ENCODE peak calls at places on chromosome 19, in six cellular contexts. H is naive thymus-derived CD4-positive, alpha-beta T cell; T is CD4-positive, CD25-positive, alpha-beta regulatory T cell; F is CD8-positive, alpha-beta T cell; Q is right lobe of liver; Z is IMR-90. I is an unnamed sample.

GRCh38 chr19:53881482-53882390 is at the start of gene PRKCG:
- DNase-seq in Q (peak; percentile 49), T (peak; percentile 46), F (peak; percentile 69), Z (no peak), H (peak; percentile 75), I (peak; percentile 66)

GRCh38 chr19:17183858-17184271 is 31.3 kb upstream of the USE1 start:
- DNase-seq in T (peak; percentile 58), F (peak; percentile 21), Q (no peak), Z (no peak), H (peak; percentile 36), I (peak; percentile 30)

GRCh38 chr19:5138606-5139594 is 170.0 kb downstream of the KDM4B start:
- DNase-seq in Z (peak; percentile 47), T (peak; percentile 93), F (peak; percentile 80), Q (no peak), H (peak; percentile 89), I (peak; percentile 70)

GRCh38 chr19:6691342-6691741 is 21.4 kb upstream of the TNFSF14 start:
- DNase-seq in Z (no peak), Q (no peak), H (no peak), F (no peak), T (no peak), I (no peak)

GRCh38 chr19:6066661-6067646 is 43.3 kb downstream of the RFX2 start:
- DNase-seq in H (no peak), Q (peak; percentile 95), Z (peak; percentile 86), T (no peak), F (peak; percentile 38), I (peak; percentile 42)

GRCh38 chr19:30557927-30558557 is 185.9 kb downstream of the ZNF536 start:
- DNase-seq in F (no peak), Z (no peak), T (no peak), Q (no peak), H (no peak), I (no peak)

GRCh38 chr19:53868892-53869804 is 1.5 kb downstream of the MYADM start:
- DNase-seq in Z (peak; percentile 84), H (peak; percentile 81), Q (peak; percentile 92), T (peak; percentile 87), F (peak; percentile 88), I (peak; percentile 94)

GRCh38 chr19:48480151-48480475 is 10.9 kb downstream of the CYTH2 start:
- DNase-seq in Z (no peak), T (peak; percentile 32), F (peak; percentile 47), H (no peak), Q (no peak), I (no peak)

GRCh38 chr19:10430505-10431253 is 10.3 kb downstream of the PDE4A start:
- DNase-seq in H (no peak), F (no peak), Z (peak; percentile 37), T (no peak), Q (no peak), I (no peak)

GRCh38 chr19:33685541-33685940 is 63.8 kb downstream of the CHST8 start:
- DNase-seq in Q (peak; percentile 28), T (no peak), H (no peak), F (no peak), Z (no peak), I (no peak)

GRCh38 chr19:49335071-49335783 is at the start of gene CD37:
- DNase-seq in F (peak; percentile 60), T (peak; percentile 84), Q (peak; percentile 47), Z (no peak), H (peak; percentile 65), I (peak; percentile 59)

GRCh38 chr19:10699650-10700335 is 1.4 kb upstream of the QTRT1 start:
- DNase-seq in F (peak; percentile 72), Z (peak; percentile 54), Q (no peak), H (peak; percentile 63), T (peak; percentile 77), I (peak; percentile 72)

GRCh38 chr19:12603714-12604113 is 6.9 kb downstream of the ZNF490 start:
- DNase-seq in Q (no peak), Z (peak; percentile 67), H (peak; percentile 45), F (peak; percentile 28), T (peak; percentile 71), I (peak; percentile 46)

GRCh38 chr19:58578430-58578925 is 5.3 kb upstream of the MZF1 start:
- DNase-seq in Z (no peak), T (no peak), Q (no peak), H (no peak), F (no peak), I (no peak)

GRCh38 chr19:5805465-5806132 is 732 bp downstream of the NRTN start:
- DNase-seq in Z (peak; percentile 24), H (peak; percentile 66), Q (peak; percentile 83), F (peak; percentile 69), T (peak; percentile 48), I (peak; percentile 56)

DNA sequence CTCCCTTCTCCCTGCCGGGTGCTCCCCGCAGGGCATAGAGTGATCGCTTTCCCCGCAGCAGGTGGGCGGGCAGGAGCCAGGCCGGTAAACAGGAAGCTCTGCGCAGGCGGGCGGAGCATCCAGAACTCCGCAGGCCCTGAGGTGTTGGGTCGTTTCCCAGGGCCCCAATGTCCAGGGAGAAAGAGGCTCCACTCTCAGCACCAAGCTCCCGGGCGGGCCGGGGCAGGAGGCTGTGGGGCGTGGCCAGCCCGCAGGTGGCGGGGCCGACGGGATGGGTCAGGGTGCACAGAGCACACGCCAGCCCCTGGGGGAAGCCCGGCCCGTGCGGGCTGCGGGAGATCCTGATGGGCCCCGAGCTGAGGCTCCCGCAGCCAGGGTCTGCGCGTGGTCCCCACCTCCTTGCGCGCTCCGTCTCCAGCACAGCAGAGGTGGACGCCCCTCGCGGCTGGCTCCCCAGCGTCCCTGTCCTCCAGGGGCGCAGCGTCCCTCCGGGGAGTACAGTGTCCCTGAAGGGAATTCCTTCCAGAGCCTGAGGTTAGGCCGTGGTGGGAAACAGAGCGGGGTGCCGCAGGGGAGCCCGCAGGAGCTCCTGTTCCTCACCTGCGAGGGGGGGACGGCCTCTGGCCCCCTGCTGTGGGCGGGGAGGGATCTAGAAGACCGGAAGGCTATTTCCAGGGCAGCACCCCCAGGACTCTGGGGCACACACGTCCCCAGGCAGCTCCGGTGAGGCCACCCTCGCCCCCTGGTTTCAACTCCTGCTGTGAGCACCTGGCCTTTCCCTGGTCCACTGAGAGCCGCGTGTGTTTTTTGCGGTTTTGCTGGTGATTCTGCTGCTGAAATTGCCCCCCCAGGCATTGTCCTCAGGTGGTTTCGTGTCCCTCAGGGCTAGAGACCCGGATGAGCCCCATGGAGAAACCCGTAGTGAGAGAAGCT is 12.2 kb downstream of the PIP5K1C start:
- DNase-seq in Z (no peak), T (peak; percentile 66), Q (peak; percentile 49), H (peak; percentile 58), F (peak; percentile 43), I (peak; percentile 38)
- H3K27ac ChIP-seq in Z (no peak overlapping the region), T (peak overlapping the region; percentile 66), Q (no peak overlapping the region), H (peak overlapping the region; percentile 75), F (peak overlapping the region; percentile 76), I (peak overlapping the region; percentile 45)

DNA sequence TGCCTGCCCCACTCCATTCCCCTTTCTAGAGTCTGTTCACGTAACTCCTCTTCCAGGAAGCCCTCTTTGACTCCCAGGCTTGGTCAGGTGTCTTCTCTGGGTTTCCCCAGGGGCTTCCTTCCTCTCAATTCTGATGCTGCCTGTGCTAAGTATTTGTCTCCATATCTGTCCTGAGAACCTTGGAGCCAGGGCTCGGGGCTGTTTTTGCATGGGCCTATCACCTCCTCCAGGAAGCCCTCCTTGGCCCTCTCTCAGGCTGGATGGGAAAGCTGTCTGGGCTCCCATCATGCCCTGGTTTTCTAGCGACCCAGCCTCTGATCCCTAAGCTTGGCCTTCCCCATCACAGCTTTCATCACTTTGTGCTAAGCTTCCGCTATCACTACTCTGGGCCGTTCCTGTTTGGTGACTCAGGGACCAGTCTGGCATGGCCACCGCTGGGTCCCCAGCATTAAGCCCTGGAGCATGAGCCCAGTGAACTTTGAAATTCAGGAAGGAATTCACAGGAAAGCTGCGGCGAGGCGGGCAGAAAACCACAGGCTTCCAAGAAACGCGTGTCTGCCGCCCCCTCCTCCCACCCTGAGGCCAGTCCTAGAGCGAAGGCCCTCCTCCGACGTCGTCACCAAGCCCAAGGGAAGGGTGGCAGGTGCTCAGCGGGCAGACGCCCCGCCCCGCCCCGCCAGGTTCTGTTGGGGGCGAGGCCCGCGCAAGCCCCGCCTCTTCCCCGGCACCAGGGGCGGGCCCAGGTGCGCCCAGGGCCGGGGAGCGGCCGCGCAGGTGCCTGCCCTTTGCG is 482 bp upstream of the SPINT2 start:
- DNase-seq in Q (no peak), Z (peak; percentile 45), T (peak; percentile 73), F (peak; percentile 74), H (peak; percentile 89), I (no peak)
- H3K4me1 ChIP-seq in Q (no peaks in the 10 kb centered on the region), Z (peaks cover 10% of the 10 kb centered on the region), T (peaks cover 18% of the 10 kb centered on the region), F (peaks cover 24% of the 10 kb centered on the region), H (peaks cover 4% of the 10 kb centered on the region), I (peaks cover 21% of the 10 kb centered on the region)

GRCh38 chr19:3509566-3509989 is 3.5 kb downstream of the FZR1 start:
- DNase-seq in Q (peak; percentile 43), F (no peak), T (no peak), Z (peak; percentile 80), H (no peak), I (no peak)
- H3K4me3 ChIP-seq in Q (no peak overlapping the region), F (no peak overlapping the region), T (no peak overlapping the region), Z (no peak overlapping the region), H (no peak overlapping the region), I (no peak overlapping the region)

DNA sequence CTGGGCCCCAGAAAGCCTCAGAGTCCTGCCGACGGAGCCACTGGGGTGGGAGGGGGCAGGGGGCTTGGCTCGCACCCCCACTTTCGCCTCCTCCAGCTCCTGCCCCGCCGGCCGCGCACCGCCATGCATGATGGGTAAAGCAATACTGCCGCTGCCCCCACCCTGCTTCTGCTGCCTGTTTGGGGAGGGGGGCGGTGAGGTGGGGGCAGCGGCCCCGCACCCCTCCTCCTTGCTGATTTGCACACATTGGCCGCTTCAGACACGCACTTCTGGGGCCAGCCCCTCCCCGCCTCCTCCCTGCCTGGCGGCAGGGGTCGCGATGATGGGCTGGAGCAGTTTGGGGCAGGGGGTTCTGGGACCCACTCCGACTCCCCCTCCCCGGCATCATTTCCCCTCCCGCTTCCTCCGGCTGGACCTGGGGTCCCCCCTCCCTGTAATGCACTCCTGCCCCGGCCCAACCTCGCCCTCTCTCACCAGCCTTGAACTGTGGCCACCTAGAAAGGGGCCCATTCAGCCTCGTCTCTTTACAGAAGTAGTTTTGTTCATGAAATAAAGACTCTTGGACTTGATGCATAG is 1.6 kb upstream of the HPN start:
- DNase-seq in T (no peak), F (no peak), Z (no peak), H (no peak), Q (no peak), I (no peak)
- H3K27ac ChIP-seq in T (no peak overlapping the region), F (no peak overlapping the region), Z (no peak overlapping the region), H (no peak overlapping the region), Q (peak overlapping the region; percentile 84), I (no peak overlapping the region)

DNA sequence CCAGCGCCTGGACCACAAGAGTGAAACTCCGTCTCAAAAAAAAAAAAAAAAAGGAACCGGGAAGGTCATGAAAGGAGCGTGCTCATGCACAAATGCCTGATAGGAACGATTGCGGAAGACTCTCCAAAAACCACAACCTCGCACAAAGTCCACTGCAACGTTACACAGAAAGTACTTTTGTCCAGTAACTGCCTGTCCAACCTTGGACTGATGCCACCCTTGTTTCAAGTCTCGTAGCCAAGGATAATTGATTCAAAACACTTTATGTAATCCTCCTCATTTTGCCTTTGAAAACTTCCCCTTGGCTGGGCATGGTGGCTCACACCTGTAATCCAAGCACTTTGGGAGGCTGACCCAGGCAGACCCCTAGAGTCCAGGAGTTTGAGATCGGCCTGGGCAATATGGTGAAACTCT is 13.7 kb downstream of the LGALS7 start:
- DNase-seq in Z (no peak), H (no peak), T (no peak), F (no peak), Q (peak; percentile 92), I (no peak)
- H3K4me1 ChIP-seq in Z (no peaks in the 10 kb centered on the region), H (no peaks in the 10 kb centered on the region), T (no peaks in the 10 kb centered on the region), F (no peaks in the 10 kb centered on the region), Q (no peaks in the 10 kb centered on the region), I (no peaks in the 10 kb centered on the region)

GRCh38 chr19:29311391-29311790 is 98.4 kb upstream of the UQCRFS1 start:
- DNase-seq in Q (no peak), Z (no peak), T (no peak), F (no peak), H (no peak), I (no peak)
- H3K4me3 ChIP-seq in Q (no peak overlapping the region), Z (no peak overlapping the region), T (no peak overlapping the region), F (no peak overlapping the region), H (no peak overlapping the region), I (no peak overlapping the region)

GRCh38 chr19:56423276-56423984 is 19.3 kb downstream of the ZNF583 start:
- DNase-seq in T (no peak), F (no peak), Z (no peak), H (no peak), Q (no peak), I (no peak)
- H3K27ac ChIP-seq in T (no peak overlapping the region), F (no peak overlapping the region), Z (no peak overlapping the region), H (no peak overlapping the region), Q (no peak overlapping the region), I (no peak overlapping the region)

I was measured in CD4-positive, alpha-beta memory T cell.